ENCODE peak calls at places on chromosomes 5 and 9, in six cellular contexts. R is activated T-helper 1 cell treated with Interleukin-2 at 50 U/mL for 16 hours; J is DMS 273 treated with DMSO at 0.1 percent for 48 hours; E is memory B cell; L is activated CD4-positive, alpha-beta T cell treated with anti-CD3 and anti-CD28 coated beads for 24 hours; M is GM23338. O is an unnamed sample.

GRCh38 chr5:72661405-72661804 is 154.2 kb upstream of the ZNF366 start:
- DNase-seq in R (no peak), J (no peak), E (no peak), M (no peak), L (no peak), O (no peak)

GRCh38 chr5:38816083-38817030 is 29.5 kb upstream of the OSMR start:
- DNase-seq in R (no peak), J (no peak), L (no peak), M (peak), E (no peak), O (no peak)

GRCh38 chr9:81772144-81772543 is 82.8 kb upstream of the TLE1 start:
- DNase-seq in J (no peak), L (no peak), M (no peak), R (no peak), E (no peak), O (no peak)

GRCh38 chr5:44887722-44888121 is 79.0 kb downstream of the MRPS30 start:
- DNase-seq in R (no peak), L (no peak), E (no peak), M (no peak), J (no peak), O (no peak)

GRCh38 chr9:89461302-89461701 is 36.6 kb downstream of the SEMA4D start:
- DNase-seq in J (no peak), M (no peak), E (no peak), R (no peak), L (peak), O (no peak)

GRCh38 chr9:21030389-21031035 is 928 bp downstream of the HACD4 start:
- DNase-seq in M (peak), J (no peak), R (no peak), L (peak), E (no peak), O (no peak)

GRCh38 chr9:89000973-89001916 is 10.0 kb downstream of the S1PR3 start:
- DNase-seq in J (peak), L (peak), M (peak), R (peak), E (peak), O (peak)

GRCh38 chr5:148425808-148426207 is 42.0 kb downstream of the FBXO38 start:
- DNase-seq in M (no peak), L (no peak), R (no peak), E (no peak), J (no peak), O (no peak)

GRCh38 chr5:89396262-89396975 is 513.4 kb upstream of the MEF2C start:
- DNase-seq in E (no peak), L (no peak), R (no peak), M (peak), J (no peak), O (no peak)

GRCh38 chr5:45355189-45355992 is 340.8 kb downstream of the HCN1 start:
- DNase-seq in M (no peak), L (no peak), J (no peak), R (no peak), E (no peak), O (no peak)

GRCh38 chr9:96441798-96442445 is 8.0 kb upstream of the HABP4 start:
- DNase-seq in R (no peak), J (no peak), M (peak), L (no peak), E (peak), O (no peak)

GRCh38 chr9:97307091-97307490 is 368 bp upstream of the CCDC180 start:
- DNase-seq in M (peak), J (no peak), L (peak), R (no peak), E (no peak), O (no peak)

GRCh38 chr5:6745706-6746217 is 32.5 kb downstream of the TENT4A start:
- DNase-seq in R (no peak), J (peak), M (peak), L (no peak), E (peak), O (peak)

GRCh38 chr9:86637515-86637914 is 283.3 kb upstream of the TUT7 start:
- DNase-seq in M (peak), E (no peak), J (no peak), R (no peak), L (no peak), O (no peak)

GRCh38 chr5:173010547-173011464 is 27.2 kb downstream of the ATP6V0E1 start:
- DNase-seq in J (no peak), L (no peak), E (no peak), M (peak), R (no peak), O (peak)

GRCh38 chr9:130915096-130915447 is 18.5 kb upstream of the QRFP start:
- DNase-seq in E (no peak), L (no peak), R (no peak), M (no peak), J (no peak), O (no peak)

GRCh38 chr5:87113848-87114247 is 153.8 kb upstream of the RASA1 start:
- DNase-seq in R (no peak), E (no peak), J (no peak), L (no peak), M (no peak), O (no peak)

GRCh38 chr9:134922066-134922931 is 4.6 kb upstream of the FCN1 start:
- DNase-seq in R (no peak), M (no peak), L (no peak), J (no peak), E (no peak), O (no peak)

GRCh38 chr5:137521246-137521645 is 22.1 kb upstream of the SPOCK1 start:
- DNase-seq in J (no peak), M (no peak), L (no peak), R (no peak), E (no peak), O (no peak)